ENCODE peak calls at places on chromosomes 1 and 21, in four cellular contexts. One of them, this sample, is unnamed.

GRCh38 chr1:26984291-26984690 is 9.2 kb upstream of the TRNP1 start:
- DNase-seq in ovary: no peak
- DNase-seq in heart left ventricle: no peak
- DNase-seq in K562: no peak
- DNase-seq in this sample: no peak

GRCh38 chr21:45146801-45147200 is 72.4 kb downstream of the ADARB1 start:
- DNase-seq in ovary: no peak
- DNase-seq in heart left ventricle: no peak
- DNase-seq in K562: no peak
- DNase-seq in this sample: no peak

GRCh38 chr1:218164111-218164929 is 120.8 kb upstream of the RRP15 start:
- DNase-seq in ovary: no peak
- DNase-seq in heart left ventricle: peak; percentile 60
- DNase-seq in K562: no peak
- DNase-seq in this sample: peak; percentile 21

GRCh38 chr1:199593475-199593874 is 434.0 kb upstream of the NR5A2 start:
- DNase-seq in ovary: no peak
- DNase-seq in heart left ventricle: no peak
- DNase-seq in K562: no peak
- DNase-seq in this sample: no peak

GRCh38 chr1:26083246-26083645 is 15.8 kb upstream of the TRIM63 start:
- DNase-seq in ovary: no peak
- DNase-seq in heart left ventricle: peak; percentile 72
- DNase-seq in K562: no peak
- DNase-seq in this sample: no peak

GRCh38 chr1:150765229-150765976 is at the start of gene CTSS:
- DNase-seq in ovary: no peak
- DNase-seq in heart left ventricle: no peak
- DNase-seq in K562: peak; percentile 35
- DNase-seq in this sample: no peak

GRCh38 chr1:30132602-30133271 is 590.6 kb downstream of the MATN1 start:
- DNase-seq in ovary: no peak
- DNase-seq in heart left ventricle: no peak
- DNase-seq in K562: no peak
- DNase-seq in this sample: no peak

GRCh38 chr1:167258858-167259257 is 38.2 kb downstream of the POU2F1 start:
- DNase-seq in ovary: peak; percentile 44
- DNase-seq in heart left ventricle: no peak
- DNase-seq in K562: no peak
- DNase-seq in this sample: no peak

GRCh38 chr1:248703674-248704073 is 1.1 kb upstream of the OR14I1 start:
- DNase-seq in ovary: no peak
- DNase-seq in heart left ventricle: no peak
- DNase-seq in K562: no peak
- DNase-seq in this sample: no peak

GRCh38 chr1:90349510-90349909 is 354.6 kb downstream of the ZNF326 start:
- DNase-seq in ovary: no peak
- DNase-seq in heart left ventricle: no peak
- DNase-seq in K562: no peak
- DNase-seq in this sample: no peak

GRCh38 chr1:12711421-12712005 is 4.4 kb upstream of the AADACL3 start:
- DNase-seq in ovary: no peak
- DNase-seq in heart left ventricle: no peak
- DNase-seq in K562: no peak
- DNase-seq in this sample: no peak

GRCh38 chr1:202589190-202589680 is 121.0 kb downstream of the SYT2 start:
- DNase-seq in ovary: peak; percentile 85
- DNase-seq in heart left ventricle: peak; percentile 96
- DNase-seq in K562: no peak
- DNase-seq in this sample: peak; percentile 78

GRCh38 chr1:154557939-154558609 is 388 bp downstream of the UBE2Q1 start:
- DNase-seq in ovary: peak; percentile 77
- DNase-seq in heart left ventricle: peak; percentile 69
- DNase-seq in K562: peak; percentile 42
- DNase-seq in this sample: peak; percentile 59

GRCh38 chr1:208031316-208031931 is 120.5 kb upstream of the CD34 start:
- DNase-seq in ovary: no peak
- DNase-seq in heart left ventricle: no peak
- DNase-seq in K562: no peak
- DNase-seq in this sample: no peak

GRCh38 chr1:248421384-248421783 is 18.5 kb downstream of the OR2T1 start:
- DNase-seq in ovary: no peak
- DNase-seq in heart left ventricle: no peak
- DNase-seq in K562: no peak
- DNase-seq in this sample: no peak

GRCh38 chr1:45796946-45797345 is 6.5 kb upstream of the MAST2 start:
- DNase-seq in ovary: no peak
- DNase-seq in heart left ventricle: no peak
- DNase-seq in K562: no peak
- DNase-seq in this sample: no peak

GRCh38 chr1:16215882-16216753 is 3.7 kb upstream of the ARHGEF19 start:
- DNase-seq in ovary: peak; percentile 93
- DNase-seq in heart left ventricle: peak; percentile 93
- DNase-seq in K562: peak; percentile 99
- DNase-seq in this sample: peak; percentile 91

GRCh38 chr1:3789421-3790300 is 6.6 kb downstream of the LRRC47 start:
- DNase-seq in ovary: no peak
- DNase-seq in heart left ventricle: no peak
- DNase-seq in K562: no peak
- DNase-seq in this sample: no peak

GRCh38 chr1:15797614-15798390 is 9.6 kb downstream of the UQCRHL start:
- DNase-seq in ovary: no peak
- DNase-seq in heart left ventricle: no peak
- DNase-seq in K562: no peak
- DNase-seq in this sample: peak; percentile 37

GRCh38 chr1:234917495-234918188 is 211.0 kb downstream of the TOMM20 start:
- DNase-seq in ovary: peak; percentile 38
- DNase-seq in heart left ventricle: no peak
- DNase-seq in K562: no peak
- DNase-seq in this sample: no peak

GRCh38 chr1:183840140-183840539 is 35.2 kb downstream of the RGL1 start:
- DNase-seq in ovary: no peak
- DNase-seq in heart left ventricle: no peak
- DNase-seq in K562: no peak
- DNase-seq in this sample: no peak

GRCh38 chr1:224524679-224525078 is 90.1 kb upstream of the WDR26 start:
- DNase-seq in ovary: no peak
- DNase-seq in heart left ventricle: no peak
- DNase-seq in K562: no peak
- DNase-seq in this sample: no peak

GRCh38 chr1:208531003-208531750 is 287.0 kb upstream of the PLXNA2 start:
- DNase-seq in ovary: no peak
- DNase-seq in heart left ventricle: no peak
- DNase-seq in K562: no peak
- DNase-seq in this sample: peak; percentile 22

GRCh38 chr1:16032388-16033100 is 10.7 kb downstream of the CLCNKA start:
- DNase-seq in ovary: peak; percentile 92
- DNase-seq in heart left ventricle: peak; percentile 90
- DNase-seq in K562: peak; percentile 97
- DNase-seq in this sample: peak; percentile 87

GRCh38 chr1:208929575-208929974 is 653.9 kb upstream of the CAMK1G start:
- DNase-seq in ovary: no peak
- DNase-seq in heart left ventricle: no peak
- DNase-seq in K562: no peak
- DNase-seq in this sample: no peak

GRCh38 chr1:156703741-156704140 is 1.6 kb downstream of the CRABP2 start:
- DNase-seq in ovary: no peak
- DNase-seq in heart left ventricle: no peak
- DNase-seq in K562: peak; percentile 46
- DNase-seq in this sample: no peak

GRCh38 chr1:229845410-229846138 is 219.5 kb downstream of the URB2 start:
- DNase-seq in ovary: no peak
- DNase-seq in heart left ventricle: no peak
- DNase-seq in K562: no peak
- DNase-seq in this sample: no peak

GRCh38 chr1:192475329-192475728 is 100.2 kb upstream of the RGS1 start:
- DNase-seq in ovary: no peak
- DNase-seq in heart left ventricle: no peak
- DNase-seq in K562: no peak
- DNase-seq in this sample: no peak

GRCh38 chr1:185074307-185074706 is 28.9 kb downstream of the RNF2 start:
- DNase-seq in ovary: no peak
- DNase-seq in heart left ventricle: no peak
- DNase-seq in K562: no peak
- DNase-seq in this sample: no peak

GRCh38 chr1:28380394-28380793 is 10.9 kb downstream of the PHACTR4 start:
- DNase-seq in ovary: no peak
- DNase-seq in heart left ventricle: no peak
- DNase-seq in K562: no peak
- DNase-seq in this sample: no peak

GRCh38 chr1:112805155-112805853 is 90.2 kb upstream of the PPM1J start:
- DNase-seq in ovary: no peak
- DNase-seq in heart left ventricle: no peak
- DNase-seq in K562: no peak
- DNase-seq in this sample: no peak

GRCh38 chr1:176765608-176766007 is 302.6 kb downstream of the PAPPA2 start:
- DNase-seq in ovary: no peak
- DNase-seq in heart left ventricle: no peak
- DNase-seq in K562: peak; percentile 4
- DNase-seq in this sample: no peak

GRCh38 chr1:150281221-150281757 is 1.1 kb upstream of the CIART start:
- DNase-seq in ovary: peak; percentile 86
- DNase-seq in heart left ventricle: peak; percentile 76
- DNase-seq in K562: peak; percentile 67
- DNase-seq in this sample: peak; percentile 77

GRCh38 chr1:58749646-58750045 is 34.2 kb downstream of the JUN start:
- DNase-seq in ovary: no peak
- DNase-seq in heart left ventricle: no peak
- DNase-seq in K562: no peak
- DNase-seq in this sample: no peak

GRCh38 chr1:41294213-41294612 is 52.1 kb upstream of the SCMH1 start:
- DNase-seq in ovary: no peak
- DNase-seq in heart left ventricle: no peak
- DNase-seq in K562: no peak
- DNase-seq in this sample: no peak

GRCh38 chr21:42311160-42311559 is 4.0 kb downstream of the TFF3 start:
- DNase-seq in ovary: no peak
- DNase-seq in heart left ventricle: no peak
- DNase-seq in K562: no peak
- DNase-seq in this sample: no peak

GRCh38 chr1:9151326-9151860 is 22.5 kb upstream of the GPR157 start:
- DNase-seq in ovary: no peak
- DNase-seq in heart left ventricle: peak; percentile 64
- DNase-seq in K562: no peak
- DNase-seq in this sample: no peak

GRCh38 chr21:45792682-45793383 is 149.3 kb downstream of the PCBP3 start:
- DNase-seq in ovary: no peak
- DNase-seq in heart left ventricle: no peak
- DNase-seq in K562: no peak
- DNase-seq in this sample: no peak

GRCh38 chr1:67347688-67348472 is 40.2 kb downstream of the IL12RB2 start:
- DNase-seq in ovary: peak; percentile 40
- DNase-seq in heart left ventricle: no peak
- DNase-seq in K562: peak; percentile 71
- DNase-seq in this sample: peak; percentile 37
- H3K4me3 ChIP-seq in ovary: no peak overlapping the region
- H3K4me3 ChIP-seq in heart left ventricle: no peak overlapping the region
- H3K4me3 ChIP-seq in K562: no peak overlapping the region
- H3K4me3 ChIP-seq in this sample: no peak overlapping the region

DNA sequence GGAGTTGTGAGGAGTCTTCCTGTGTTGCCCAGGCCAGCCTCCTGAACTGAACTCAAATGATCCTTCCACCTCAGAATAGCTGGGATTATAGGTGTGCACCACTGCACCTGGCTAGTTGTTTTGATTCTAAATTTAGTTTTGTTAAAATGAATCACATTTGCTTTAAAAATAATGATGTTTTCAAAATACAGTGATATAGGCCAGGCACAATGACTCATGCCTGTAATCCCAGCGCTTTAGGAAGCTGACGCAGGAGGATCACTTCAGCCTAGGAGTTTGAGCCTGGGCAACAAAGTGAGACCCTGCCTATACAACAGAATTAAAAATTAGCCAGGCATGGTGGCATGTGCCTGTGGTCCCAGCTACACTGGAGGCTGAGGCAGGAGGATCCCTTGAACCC is 24.3 kb downstream of the RTCA start:
- DNase-seq in ovary: no peak
- DNase-seq in heart left ventricle: no peak
- DNase-seq in K562: no peak
- DNase-seq in this sample: no peak
- TF ChIP-seq POLR2A in ovary: no peak
- TF ChIP-seq POLR2A in heart left ventricle: no peak
- TF ChIP-seq POLR2A in K562: no peak
- TF ChIP-seq POLR2A in this sample: no peak

GRCh38 chr1:6417961-6418667 is 1.6 kb downstream of the HES2 start:
- DNase-seq in ovary: no peak
- DNase-seq in heart left ventricle: no peak
- DNase-seq in K562: no peak
- DNase-seq in this sample: no peak

GRCh38 chr1:6420594-6421042 is 899 bp upstream of the HES2 start:
- DNase-seq in ovary: no peak
- DNase-seq in heart left ventricle: no peak
- DNase-seq in K562: peak; percentile 64
- DNase-seq in this sample: no peak

GRCh38 chr1:6418668-6419396 is 887 bp downstream of the HES2 start:
- DNase-seq in ovary: no peak
- DNase-seq in heart left ventricle: no peak
- DNase-seq in K562: no peak
- DNase-seq in this sample: no peak

GRCh38 chr1:6419803-6420593 is at the start of gene HES2:
- DNase-seq in ovary: no peak
- DNase-seq in heart left ventricle: no peak
- DNase-seq in K562: peak; percentile 70
- DNase-seq in this sample: peak; percentile 33

GRCh38 chr1:6419397-6419802 is 319 bp downstream of the HES2 start:
- DNase-seq in ovary: no peak
- DNase-seq in heart left ventricle: no peak
- DNase-seq in K562: no peak
- DNase-seq in this sample: no peak
- H3K4me1 ChIP-seq in ovary: no peaks in the 10 kb centered on the region
- H3K4me1 ChIP-seq in heart left ventricle: peaks cover 41% of the 10 kb centered on the region
- H3K4me1 ChIP-seq in K562: peaks cover 42% of the 10 kb centered on the region
- H3K4me1 ChIP-seq in this sample: peaks cover 51% of the 10 kb centered on the region

GRCh38 chr1:10651377-10651776 is 145.1 kb downstream of the CASZ1 start:
- DNase-seq in ovary: no peak
- DNase-seq in heart left ventricle: no peak
- DNase-seq in K562: peak; percentile 26
- DNase-seq in this sample: no peak
- H3K4me3 ChIP-seq in ovary: no peak overlapping the region
- H3K4me3 ChIP-seq in heart left ventricle: no peak overlapping the region
- H3K4me3 ChIP-seq in K562: no peak overlapping the region
- H3K4me3 ChIP-seq in this sample: no peak overlapping the region

GRCh38 chr1:6450943-6451373 is 15.0 kb downstream of the TNFRSF25 start:
- DNase-seq in ovary: no peak
- DNase-seq in heart left ventricle: no peak
- DNase-seq in K562: no peak
- DNase-seq in this sample: peak; percentile 60
- TF ChIP-seq POLR2A in ovary: no peak
- TF ChIP-seq POLR2A in heart left ventricle: no peak
- TF ChIP-seq POLR2A in K562: no peak
- TF ChIP-seq POLR2A in this sample: no peak